ENCODE peak calls at places on chromosome 1, in five cellular contexts. Y is CD4-positive, alpha-beta T cell; N is heart right ventricle; U is SK-N-SH; L is tibial nerve. G is an unnamed sample.

GRCh38 chr1:182595641-182596240 is 6.7 kb upstream of the RNASEL start:
- DNase-seq in L (peak; percentile 77), N (peak; percentile 72), Y (peak; percentile 54), U (peak; percentile 69), G (peak; percentile 78)

GRCh38 chr1:183992424-183992823 is 45.1 kb downstream of the COLGALT2 start:
- DNase-seq in Y (no peak), N (no peak), U (no peak), L (no peak), G (no peak)

GRCh38 chr1:44590475-44590874 is 83.8 kb downstream of the TMEM53 start:
- DNase-seq in U (no peak), N (no peak), L (no peak), Y (no peak), G (no peak)

GRCh38 chr1:219582310-219582709 is 30.6 kb downstream of the ZC3H11B start:
- DNase-seq in U (no peak), L (no peak), Y (no peak), N (no peak), G (no peak)

GRCh38 chr1:110048240-110048639 is 13.8 kb downstream of the STRIP1 start:
- DNase-seq in U (no peak), L (no peak), N (no peak), Y (no peak), G (no peak)

GRCh38 chr1:223739366-223740057 is 27.2 kb downstream of the CAPN2 start:
- DNase-seq in Y (no peak), N (peak; percentile 48), U (no peak), L (no peak), G (no peak)

GRCh38 chr1:237084399-237085077 is 42.6 kb downstream of the RYR2 start:
- DNase-seq in N (no peak), L (no peak), Y (no peak), U (no peak), G (no peak)

GRCh38 chr1:24384251-24385090 is 29.1 kb downstream of the STPG1 start:
- DNase-seq in U (no peak), L (no peak), N (no peak), Y (peak; percentile 32), G (no peak)

GRCh38 chr1:116560704-116561490 is 9.9 kb downstream of the CD58 start:
- DNase-seq in L (no peak), Y (no peak), N (no peak), U (no peak), G (no peak)

DNA sequence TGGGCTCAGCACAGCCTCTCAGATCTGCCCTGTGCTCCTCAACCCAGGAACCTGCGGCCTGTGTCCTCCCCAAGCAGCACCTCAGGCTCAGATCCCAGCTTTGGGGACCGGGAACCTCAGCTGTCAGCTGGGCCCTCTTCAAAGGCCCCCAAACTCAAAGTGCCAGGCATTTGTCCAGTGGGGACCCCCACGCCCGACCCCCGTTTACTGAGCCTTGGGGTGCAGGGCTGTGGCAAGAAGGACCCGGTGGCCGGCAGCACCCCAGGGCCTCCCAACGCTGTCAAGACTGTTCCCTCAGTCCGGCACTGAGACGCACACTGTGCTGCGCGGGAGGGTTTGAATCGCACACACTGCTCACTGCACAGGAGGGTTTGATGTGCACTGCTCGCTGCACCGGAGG is 35.0 kb downstream of the MORN1 start:
- DNase-seq in N (no peak), U (no peak), L (no peak), Y (no peak), G (peak; percentile 1)
- H3K27me3 ChIP-seq in N (no peaks in the 10 kb centered on the region), U (no peaks in the 10 kb centered on the region), L (no peaks in the 10 kb centered on the region), Y (no peaks in the 10 kb centered on the region), G (no peaks in the 10 kb centered on the region)

GRCh38 chr1:47948126-47948525 is 49.1 kb downstream of the TRABD2B start:
- DNase-seq in Y (no peak), L (no peak), N (no peak), U (no peak), G (no peak)
- TF ChIP-seq CTCF in Y (no peak), L (no peak), N (no peak), U (peak; percentile 28), G (peak; percentile 40)

DNA sequence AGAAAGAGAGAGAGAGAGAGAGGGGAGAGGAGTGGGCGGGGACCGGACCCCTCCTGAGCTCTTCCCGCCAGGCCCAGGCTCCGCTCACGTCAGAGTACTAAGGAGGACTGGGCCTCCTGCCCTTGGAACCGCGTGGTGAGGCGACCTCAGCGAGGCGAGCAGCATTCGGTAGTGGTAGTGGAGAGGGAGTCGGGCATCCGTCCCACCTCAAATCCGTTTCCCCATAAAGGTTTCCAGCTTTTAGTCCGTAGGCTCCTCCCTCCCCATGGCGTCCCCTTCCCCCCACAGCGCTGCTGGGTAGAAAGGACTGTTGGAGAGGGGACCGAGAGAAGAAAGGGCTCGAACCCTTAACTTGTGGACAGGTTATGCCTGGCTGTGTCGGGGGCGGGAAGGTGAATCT is 124.4 kb upstream of the BARHL2 start:
- DNase-seq in Y (no peak), U (no peak), N (no peak), L (no peak), G (no peak)
- H3K27me3 ChIP-seq in Y (peaks cover 80% of the 10 kb centered on the region), U (no peaks in the 10 kb centered on the region), N (peaks cover 55% of the 10 kb centered on the region), L (peaks cover 33% of the 10 kb centered on the region), G (no peaks in the 10 kb centered on the region)

GRCh38 chr1:175744833-175745232 is 1.4 kb upstream of the TNR start:
- DNase-seq in L (no peak), N (no peak), Y (no peak), U (no peak), G (no peak)
- TF ChIP-seq CTCF in L (peak; percentile 21), N (peak; percentile 25), Y (no peak), U (peak; percentile 39), G (peak; percentile 38)

DNA sequence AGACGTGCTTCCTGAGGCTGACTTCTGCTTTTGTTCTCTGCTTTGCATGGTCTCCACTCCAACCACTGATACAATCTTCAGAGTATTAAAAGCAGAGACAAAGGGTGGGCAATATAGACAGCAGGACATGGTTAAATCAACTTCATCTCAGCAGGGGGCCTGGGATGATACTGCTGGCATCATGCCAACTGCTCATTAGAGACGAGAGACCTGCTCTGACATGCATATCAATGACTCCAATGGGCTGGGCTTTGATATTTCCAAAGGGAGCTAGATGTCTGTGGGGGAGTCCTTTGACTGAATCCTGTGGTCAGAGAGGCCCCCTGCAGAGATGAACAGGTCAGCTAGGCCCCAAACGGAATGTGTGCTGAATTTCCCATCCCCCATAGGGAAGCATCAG is 106.6 kb downstream of the ACTL8 start:
- DNase-seq in Y (no peak), L (no peak), U (peak; percentile 62), N (no peak), G (peak; percentile 67)
- H3K27me3 ChIP-seq in Y (no peaks in the 10 kb centered on the region), L (no peaks in the 10 kb centered on the region), U (no peaks in the 10 kb centered on the region), N (no peaks in the 10 kb centered on the region), G (no peaks in the 10 kb centered on the region)

DNA sequence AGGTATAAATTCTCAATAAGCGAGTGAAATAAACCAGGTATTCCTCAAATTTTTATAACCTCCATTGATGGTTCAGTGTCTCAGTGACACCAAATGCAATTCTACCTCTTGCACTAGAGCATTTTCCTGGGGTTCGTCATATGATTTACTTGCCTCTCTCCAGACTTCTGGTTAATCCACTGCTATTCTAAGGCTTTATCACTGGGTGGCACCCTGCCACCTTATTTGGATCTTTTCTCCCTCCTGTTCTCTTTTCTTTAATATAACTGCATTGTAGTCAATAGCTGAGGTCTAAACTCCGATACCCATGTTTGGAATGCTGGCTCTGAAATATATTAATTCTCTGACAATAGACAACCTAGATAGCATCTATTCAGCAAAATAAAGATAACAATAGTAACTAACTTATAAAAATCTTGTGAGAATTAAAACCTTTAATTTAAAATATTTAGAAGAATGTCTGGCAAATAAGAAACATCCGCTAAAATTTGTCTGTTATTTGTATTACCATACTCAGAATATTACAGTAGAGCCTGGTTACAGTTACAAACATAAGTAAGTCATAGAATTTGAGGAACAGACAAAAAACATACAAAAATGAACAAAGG is 436.4 kb downstream of the PLA2G4A start:
- DNase-seq in U (peak; percentile 32), Y (no peak), N (no peak), L (no peak), G (peak; percentile 69)
- TF ChIP-seq CTCF in U (peak; percentile 81), Y (no peak), N (no peak), L (peak; percentile 27), G (peak; percentile 88)

DNA sequence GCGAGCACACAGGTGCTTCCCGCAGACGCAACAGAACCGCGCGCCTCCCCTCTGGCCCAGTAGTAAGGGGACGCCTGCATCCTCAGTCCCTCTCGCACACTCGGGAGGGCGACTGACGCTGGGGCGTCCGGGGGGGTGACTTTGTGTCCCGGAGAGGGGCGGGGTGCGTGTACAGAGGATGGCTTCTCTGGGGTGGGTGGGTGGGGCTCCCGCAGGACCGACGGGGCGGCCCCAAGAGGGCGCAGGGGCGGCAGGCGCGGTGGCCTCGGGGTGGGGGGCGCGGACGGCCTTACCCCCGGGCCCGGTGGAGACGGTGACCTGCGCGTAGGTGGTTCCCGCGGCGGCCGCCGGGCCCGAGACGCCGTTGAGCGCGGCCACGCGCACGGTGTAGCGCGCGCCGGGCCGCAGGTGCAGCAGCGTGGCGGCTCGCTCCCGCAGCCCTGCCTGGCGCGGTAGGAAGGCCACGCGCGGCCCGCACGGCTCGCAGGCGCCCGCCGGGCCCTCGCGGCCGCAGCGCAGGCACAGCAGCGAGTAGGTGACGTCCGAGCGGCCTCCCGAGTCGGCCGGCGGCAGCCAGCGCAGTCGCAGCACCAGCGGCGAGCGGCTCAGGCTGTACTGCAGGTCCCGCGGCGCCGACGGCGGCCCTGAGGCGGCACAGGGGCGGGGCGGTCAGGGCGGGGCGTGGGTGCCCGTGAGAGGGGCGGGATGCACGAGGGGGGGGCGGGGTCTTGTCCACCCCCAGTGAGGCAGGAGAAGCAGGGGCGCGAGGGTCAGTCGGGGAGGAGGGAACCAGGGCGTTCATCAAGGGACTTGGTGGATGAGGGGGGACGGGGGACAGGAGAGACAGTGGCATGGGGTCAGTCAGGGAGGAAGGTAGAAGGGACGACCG is 12.1 kb downstream of the EPHA10 start:
- DNase-seq in Y (no peak), N (no peak), U (peak; percentile 91), L (no peak), G (peak; percentile 43)
- H3K27me3 ChIP-seq in Y (peaks cover 56% of the 10 kb centered on the region), N (peaks cover 81% of the 10 kb centered on the region), U (peaks cover 22% of the 10 kb centered on the region), L (peaks cover 62% of the 10 kb centered on the region), G (peaks cover 14% of the 10 kb centered on the region)

GRCh38 chr1:19032701-19033515 is 76.4 kb upstream of the IFFO2 start:
- DNase-seq in U (no peak), Y (no peak), N (no peak), L (no peak), G (no peak)
- TF ChIP-seq CTCF in U (no peak), Y (no peak), N (no peak), L (no peak), G (no peak)

GRCh38 chr1:206963740-206964139 is 6.5 kb downstream of the FCAMR start:
- DNase-seq in L (no peak), U (no peak), Y (no peak), N (no peak), G (no peak)
- H3K27me3 ChIP-seq in L (no peaks in the 10 kb centered on the region), U (peaks cover 27% of the 10 kb centered on the region), Y (no peaks in the 10 kb centered on the region), N (peaks cover 5% of the 10 kb centered on the region), G (no peaks in the 10 kb centered on the region)